ENCODE peak calls at places on chromosomes 2 and 18, in ten cellular contexts. G, C, L, F, V, N, T, E, I and K are unnamed samples.

GRCh38 chr2:11234309-11234708 is 79.0 kb downstream of the SLC66A3 start:
- DNase-seq in G (no peak), C (peak; percentile 31), L (peak; percentile 48), F (no peak), V (peak; percentile 50), N (no peak), T (no peak), E (no peak), I (no peak), K (no peak)

GRCh38 chr2:162545254-162545653 is 201.3 kb downstream of the GCA start:
- DNase-seq in G (no peak), C (no peak), L (no peak), F (peak; percentile 36), V (no peak), N (no peak), T (no peak), E (no peak), I (no peak), K (no peak)

GRCh38 chr2:81093031-81093430 is 788.5 kb upstream of the LRRTM1 start:
- DNase-seq in G (no peak), C (no peak), L (no peak), F (no peak), V (no peak), N (no peak), T (no peak), E (no peak), I (no peak), K (no peak)

GRCh38 chr2:53509827-53510785 is 257.5 kb upstream of the CHAC2 start:
- DNase-seq in G (no peak), C (no peak), L (no peak), F (peak; percentile 65), V (no peak), N (no peak), T (no peak), E (no peak), I (no peak), K (no peak)

GRCh38 chr18:58723810-58724602 is 52.7 kb downstream of the MALT1 start:
- DNase-seq in G (no peak), C (peak; percentile 51), L (peak; percentile 57), F (no peak), V (peak; percentile 8), N (no peak), T (no peak), E (no peak), I (no peak), K (peak; percentile 50)

GRCh38 chr18:64983497-64984238 is 767.1 kb upstream of the CDH7 start:
- DNase-seq in G (peak; percentile 61), C (no peak), L (no peak), F (no peak), V (no peak), N (no peak), T (no peak), E (no peak), I (no peak), K (no peak)

GRCh38 chr18:79457239-79457638 is 61.5 kb downstream of the NFATC1 start:
- DNase-seq in G (no peak), C (no peak), L (no peak), F (no peak), V (no peak), N (no peak), T (no peak), E (no peak), I (no peak), K (no peak)

GRCh38 chr2:168964251-168964807 is 63.2 kb downstream of the G6PC2 start:
- DNase-seq in G (no peak), C (no peak), L (no peak), F (no peak), V (no peak), N (no peak), T (no peak), E (no peak), I (peak; percentile 80), K (peak; percentile 87)

GRCh38 chr18:44356566-44357157 is 324.0 kb upstream of the SETBP1 start:
- DNase-seq in G (no peak), C (no peak), L (no peak), F (no peak), V (no peak), N (no peak), T (no peak), E (no peak), I (no peak), K (no peak)

GRCh38 chr18:77139619-77140018 is 7.0 kb upstream of the MBP start:
- DNase-seq in G (no peak), C (no peak), L (no peak), F (no peak), V (no peak), N (no peak), T (no peak), E (no peak), I (no peak), K (no peak)

GRCh38 chr18:77140439-77141109 is 8.0 kb upstream of the MBP start:
- DNase-seq in G (no peak), C (no peak), L (peak; percentile 35), F (no peak), V (no peak), N (no peak), T (no peak), E (peak; percentile 51), I (no peak), K (peak; percentile 38)

GRCh38 chr18:77140030-77140429 is 7.4 kb upstream of the MBP start:
- DNase-seq in G (no peak), C (no peak), L (no peak), F (no peak), V (no peak), N (no peak), T (no peak), E (no peak), I (no peak), K (no peak)

GRCh38 chr18:77143196-77143595 is 10.6 kb upstream of the MBP start:
- DNase-seq in G (no peak), C (no peak), L (no peak), F (no peak), V (no peak), N (no peak), T (no peak), E (peak; percentile 23), I (no peak), K (no peak)

GRCh38 chr18:77141401-77142118 is 9.0 kb upstream of the MBP start:
- DNase-seq in G (no peak), C (no peak), L (no peak), F (no peak), V (no peak), N (no peak), T (no peak), E (no peak), I (no peak), K (no peak)
- TF ChIP-seq CTCF in G (no peak), C (peak; percentile 13), L (peak; percentile 31), F (peak; percentile 12), V (no peak), N (no peak), T (no peak), E (no peak), I (no peak), K (no peak)

GRCh38 chr2:105604938-105605337 is 139.8 kb upstream of the NCK2 start:
- DNase-seq in G (no peak), C (no peak), L (peak; percentile 88), F (no peak), V (no peak), N (no peak), T (no peak), E (peak; percentile 81), I (no peak), K (no peak)
- H3K4me3 ChIP-seq in G (no peak overlapping the region), C (no peak overlapping the region), L (no peak overlapping the region), F (no peak overlapping the region), V (no peak overlapping the region), N (no peak overlapping the region), T (no peak overlapping the region), E (no peak overlapping the region), I (no peak overlapping the region), K (no peak overlapping the region)

GRCh38 chr2:215535726-215536125 is 99.9 kb upstream of the FN1 start:
- DNase-seq in G (no peak), C (peak; percentile 51), L (no peak), F (no peak), V (peak; percentile 74), N (no peak), T (no peak), E (no peak), I (peak; percentile 45), K (peak; percentile 53)

GRCh38 chr2:215536476-215536875 is 100.6 kb upstream of the FN1 start:
- DNase-seq in G (no peak), C (peak; percentile 69), L (no peak), F (no peak), V (peak; percentile 51), N (no peak), T (no peak), E (no peak), I (no peak), K (no peak)

GRCh38 chr2:215540646-215541045 is 104.8 kb upstream of the FN1 start:
- DNase-seq in G (no peak), C (peak; percentile 95), L (peak; percentile 95), F (no peak), V (peak; percentile 93), N (no peak), T (no peak), E (no peak), I (peak; percentile 80), K (no peak)

GRCh38 chr2:215535125-215535668 is 99.3 kb upstream of the FN1 start:
- DNase-seq in G (no peak), C (peak; percentile 54), L (no peak), F (no peak), V (peak; percentile 68), N (no peak), T (no peak), E (no peak), I (peak; percentile 30), K (peak; percentile 26)

GRCh38 chr2:215537621-215538020 is 101.8 kb upstream of the FN1 start:
- DNase-seq in G (no peak), C (peak; percentile 65), L (peak; percentile 88), F (no peak), V (peak; percentile 88), N (no peak), T (no peak), E (no peak), I (no peak), K (no peak)
- TF ChIP-seq CTCF in G (no peak), C (no peak), L (peak; percentile 12), F (no peak), V (peak; percentile 7), N (no peak), T (no peak), E (no peak), I (no peak), K (no peak)

GRCh38 chr18:75200644-75201272 is 8.2 kb downstream of the PTGR3 start:
- DNase-seq in G (no peak), C (peak; percentile 83), L (no peak), F (no peak), V (peak; percentile 81), N (no peak), T (no peak), E (no peak), I (no peak), K (no peak)

GRCh38 chr18:75202976-75203375 is 6.0 kb downstream of the PTGR3 start:
- DNase-seq in G (no peak), C (no peak), L (no peak), F (no peak), V (peak; percentile 55), N (no peak), T (no peak), E (no peak), I (no peak), K (no peak)

GRCh38 chr18:75201936-75202335 is 7.0 kb downstream of the PTGR3 start:
- DNase-seq in G (no peak), C (no peak), L (no peak), F (no peak), V (peak; percentile 59), N (no peak), T (no peak), E (no peak), I (no peak), K (peak; percentile 46)

GRCh38 chr18:75200071-75200470 is 8.9 kb downstream of the PTGR3 start:
- DNase-seq in G (no peak), C (peak; percentile 78), L (no peak), F (no peak), V (peak; percentile 86), N (no peak), T (no peak), E (no peak), I (no peak), K (no peak)

GRCh38 chr18:75201273-75201898 is 7.6 kb downstream of the PTGR3 start:
- DNase-seq in G (no peak), C (peak; percentile 61), L (no peak), F (no peak), V (peak; percentile 64), N (no peak), T (no peak), E (no peak), I (no peak), K (peak; percentile 26)
- H3K4me3 ChIP-seq in G (no peak overlapping the region), C (no peak overlapping the region), L (no peak overlapping the region), F (no peak overlapping the region), V (peak overlapping the region; percentile 75), N (no peak overlapping the region), T (no peak overlapping the region), E (no peak overlapping the region), I (no peak overlapping the region), K (no peak overlapping the region)